ENCODE peak calls at places on chromosomes 16 and 17, in eight cellular contexts. K is epithelial cell of esophagus, E is fibroblast of lung, G is Panc1, I is WTC11, D is choroid plexus epithelial cell, L is lung, P is IMR-90. B is an unnamed sample.

GRCh38 chr16:86911311-86911999 is 333.1 kb downstream of the FOXL1 start:
- DNase-seq in L (no peak), D (no peak), K (no peak), G (no peak), E (peak), I (no peak), P (no peak), B (no peak)

GRCh38 chr16:55663225-55663624 is 7.4 kb downstream of the SLC6A2 start:
- DNase-seq in L (no peak), I (no peak), K (no peak), G (no peak), D (no peak), E (no peak), P (no peak), B (no peak)

GRCh38 chr17:80426671-80427326 is 11.8 kb downstream of the ENDOV start:
- DNase-seq in K (peak), D (peak), I (peak), L (peak), P (peak), G (peak), E (peak), B (peak)

GRCh38 chr17:55710410-55710809 is 12.3 kb downstream of the TMEM100 start:
- DNase-seq in G (no peak), I (no peak), D (peak), K (peak), E (no peak), L (no peak), P (no peak), B (no peak)

GRCh38 chr17:69669441-69670178 is 255.1 kb downstream of the MAP2K6 start:
- DNase-seq in I (no peak), E (peak), L (no peak), G (no peak), P (peak), D (no peak), K (no peak), B (no peak)

GRCh38 chr17:81035389-81036127 is 607 bp downstream of the BAIAP2 start:
- DNase-seq in E (peak), K (no peak), P (no peak), L (no peak), D (peak), G (no peak), I (no peak), B (no peak)

GRCh38 chr16:61654962-61655361 is 381.3 kb downstream of the CDH8 start:
- DNase-seq in E (no peak), D (no peak), K (no peak), P (no peak), L (no peak), G (no peak), I (no peak), B (no peak)

GRCh38 chr17:75181608-75182318 is 996 bp downstream of the SUMO2 start:
- DNase-seq in E (no peak), G (no peak), L (no peak), I (no peak), D (peak), P (no peak), K (no peak), B (no peak)

GRCh38 chr17:83118071-83118841 is 38.8 kb downstream of the METRNL start:
- DNase-seq in K (no peak), L (no peak), G (no peak), I (no peak), P (no peak), E (no peak), D (no peak), B (no peak)

GRCh38 chr16:28977703-28978641 is 3.4 kb downstream of the SPNS1 start:
- DNase-seq in D (no peak), E (no peak), P (no peak), L (no peak), K (peak), I (peak), G (peak), B (no peak)

GRCh38 chr16:47054306-47054705 is 80.8 kb upstream of the DNAJA2 start:
- DNase-seq in D (no peak), E (no peak), I (no peak), L (no peak), K (no peak), P (no peak), G (no peak), B (no peak)

GRCh38 chr16:86261379-86261778 is 248.9 kb upstream of the FOXF1 start:
- DNase-seq in L (no peak), G (no peak), I (no peak), P (peak), E (peak), D (peak), K (no peak), B (no peak)

GRCh38 chr17:42804918-42805367 is 6.3 kb downstream of the CNTD1 start:
- DNase-seq in E (no peak), G (no peak), L (no peak), I (no peak), D (no peak), K (no peak), P (peak), B (no peak)

GRCh38 chr17:6591599-6592158 is 35.3 kb upstream of the PITPNM3 start:
- DNase-seq in I (no peak), P (peak), L (no peak), G (no peak), D (peak), E (peak), K (peak), B (no peak)

GRCh38 chr17:10668771-10669170 is 11.7 kb upstream of the MYH3 start:
- DNase-seq in P (peak), G (no peak), D (peak), L (no peak), I (no peak), E (peak), K (peak), B (no peak)

GRCh38 chr17:917391-917811 is 62.2 kb downstream of the NXN start:
- DNase-seq in P (no peak), G (no peak), L (no peak), K (no peak), E (no peak), I (no peak), D (no peak), B (no peak)

GRCh38 chr17:49832840-49833599 is 14.8 kb downstream of the TAC4 start:
- DNase-seq in L (no peak), K (no peak), G (no peak), D (no peak), P (no peak), I (no peak), E (no peak), B (no peak)

DNA sequence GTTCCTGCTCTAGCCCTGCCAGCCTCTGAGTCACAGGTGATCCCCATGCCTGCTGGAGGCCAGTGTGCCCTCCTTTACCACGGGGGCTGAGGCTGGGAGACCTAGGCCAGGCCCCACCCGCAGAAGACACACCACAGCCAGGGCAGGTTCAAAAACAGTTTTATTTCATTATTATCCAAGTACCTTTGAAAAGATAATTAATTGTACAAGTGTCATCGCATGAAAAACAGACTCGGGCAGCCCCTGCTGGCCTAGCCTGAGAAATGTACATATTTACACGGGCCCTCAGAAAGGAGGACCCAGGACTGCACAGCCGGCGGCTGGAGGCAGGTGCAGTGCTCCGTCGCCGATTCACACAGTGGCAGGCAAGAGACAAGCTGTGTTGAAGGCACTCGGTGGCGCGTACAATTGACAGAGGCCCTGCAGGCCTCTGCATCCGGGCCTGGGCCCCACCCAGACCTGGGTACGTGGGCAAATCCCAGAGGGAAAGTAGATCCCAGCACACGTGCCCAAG is 4.4 kb downstream of the PDIA2 start:
- DNase-seq in E (no peak), D (no peak), I (no peak), K (no peak), L (no peak), P (no peak), G (no peak), B (no peak)
- TF ChIP-seq CTCF in E (no peak), D (peak), I (no peak), K (no peak), L (no peak), P (no peak), G (no peak), B (no peak)

DNA sequence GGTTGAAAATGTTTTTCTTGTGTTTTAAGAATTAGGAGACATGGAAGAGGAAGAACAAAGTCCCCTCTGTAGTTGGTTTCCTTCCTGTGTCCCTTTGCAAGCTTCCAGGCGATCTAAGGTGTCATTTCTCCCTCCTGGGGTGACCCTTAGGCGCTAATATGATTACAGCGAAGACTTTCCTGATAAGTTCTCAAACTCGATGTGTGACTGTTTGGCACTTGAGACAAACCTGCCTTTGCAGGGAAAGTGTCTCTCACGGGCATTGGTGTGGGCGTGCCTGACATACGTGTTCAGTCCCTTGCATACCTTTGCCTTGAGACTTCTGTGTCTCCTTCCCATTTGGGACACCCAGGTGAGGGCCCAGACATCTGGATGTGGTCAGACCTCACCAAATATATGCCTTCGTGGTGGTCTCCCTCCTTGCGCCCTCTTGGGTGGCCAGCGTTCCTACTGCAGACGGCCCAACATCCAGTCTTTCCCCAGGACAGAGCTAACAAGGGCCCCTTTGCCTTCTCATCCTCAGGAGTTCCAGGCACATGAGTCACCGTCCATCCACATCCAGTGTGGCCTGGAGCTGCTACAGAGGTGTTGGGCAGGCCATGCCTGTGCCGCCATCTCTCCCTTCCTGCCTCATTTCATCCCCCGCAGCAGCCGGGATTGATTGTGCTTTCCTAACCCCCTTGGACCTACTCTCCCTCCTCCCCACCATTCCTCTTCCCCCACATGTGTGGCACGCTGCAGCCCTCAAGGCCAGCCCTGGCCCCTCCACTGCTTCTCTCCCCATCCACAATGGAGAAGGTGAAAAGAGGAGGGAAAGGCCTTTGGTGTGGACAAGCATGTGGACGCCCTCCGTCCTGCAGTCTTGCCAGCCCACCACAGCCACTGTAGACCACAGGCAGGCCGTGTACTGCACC is 3.1 kb upstream of the JPT2 start:
- DNase-seq in L (no peak), D (peak), I (no peak), P (peak), E (peak), G (no peak), K (peak), B (no peak)
- TF ChIP-seq CTCF in L (no peak), D (no peak), I (no peak), P (no peak), E (no peak), G (no peak), K (no peak), B (no peak)

GRCh38 chr17:67160791-67161190 is 84.2 kb downstream of the HELZ start:
- DNase-seq in G (no peak), I (no peak), D (no peak), P (no peak), L (no peak), K (no peak), E (no peak), B (no peak)

GRCh38 chr17:67156269-67157199 is 88.5 kb downstream of the HELZ start:
- DNase-seq in G (no peak), E (peak), D (peak), I (no peak), K (peak), P (peak), L (no peak), B (no peak)

GRCh38 chr17:67162771-67163170 is 82.2 kb downstream of the HELZ start:
- DNase-seq in I (no peak), G (no peak), L (no peak), P (no peak), D (no peak), K (no peak), E (no peak), B (no peak)

GRCh38 chr17:67161573-67161972 is 83.4 kb downstream of the HELZ start:
- DNase-seq in E (no peak), L (no peak), K (no peak), P (no peak), D (no peak), I (no peak), G (no peak), B (no peak)

DNA sequence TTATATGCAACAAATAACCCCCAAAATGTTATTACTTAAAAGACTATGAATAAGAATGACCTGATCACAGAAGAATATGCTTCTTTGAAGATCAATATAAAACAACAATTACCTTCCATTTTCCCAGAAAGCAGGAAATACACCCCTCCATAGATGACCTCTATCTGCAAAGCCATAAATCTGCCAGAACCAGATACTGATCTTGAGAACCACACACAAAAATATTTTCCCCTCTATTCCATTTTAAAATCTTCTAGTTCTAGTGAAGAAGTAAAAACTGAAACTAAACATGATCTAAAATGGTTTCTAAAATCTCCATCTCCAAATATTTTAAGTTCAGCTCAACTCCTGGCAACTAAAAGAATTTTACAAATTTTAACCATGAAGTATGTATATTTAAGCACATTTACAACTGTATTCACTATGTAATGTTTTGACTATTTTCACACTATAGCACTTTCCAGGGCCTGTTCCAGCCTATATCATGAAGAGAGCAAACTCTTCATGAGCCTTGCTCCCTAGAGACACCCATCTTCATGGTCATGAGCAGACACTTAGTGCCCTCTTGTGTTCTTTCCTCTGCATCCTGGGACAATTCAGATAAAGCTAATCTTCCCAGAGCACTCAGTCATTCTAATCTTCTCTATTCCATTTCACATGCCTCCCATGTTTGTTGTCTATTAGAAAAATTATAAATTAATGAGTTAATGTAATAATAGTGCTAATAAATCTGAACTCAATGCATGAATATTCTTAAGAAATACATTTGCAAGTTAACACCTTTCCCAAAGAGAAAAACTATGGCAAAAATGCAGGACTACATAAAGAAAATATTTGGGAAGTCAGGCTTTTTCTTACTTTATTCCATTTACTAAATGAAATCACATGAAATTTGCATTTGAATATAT is 87.0 kb downstream of the HELZ start:
- DNase-seq in E (peak), L (no peak), P (peak), I (no peak), G (no peak), D (peak), K (peak), B (no peak)
- TF ChIP-seq CTCF in E (peak), L (no peak), P (peak), I (no peak), G (peak), D (peak), K (peak), B (no peak)

GRCh38 chr17:21231533-21231932 is 17.6 kb upstream of the TMEM11 start:
- DNase-seq in E (no peak), D (no peak), K (no peak), G (no peak), I (no peak), P (no peak), L (no peak), B (no peak)

GRCh38 chr17:21235921-21236320 is 17.3 kb downstream of the NATD1 start:
- DNase-seq in K (no peak), D (no peak), G (no peak), E (no peak), I (no peak), P (no peak), L (no peak), B (no peak)

GRCh38 chr17:21228845-21229244 is 14.9 kb upstream of the TMEM11 start:
- DNase-seq in K (no peak), L (no peak), G (no peak), I (no peak), E (no peak), D (no peak), P (no peak), B (no peak)

GRCh38 chr17:21232033-21232749 is 18.2 kb upstream of the TMEM11 start:
- DNase-seq in D (no peak), K (no peak), E (no peak), P (no peak), G (no peak), L (no peak), I (no peak), B (no peak)

DNA sequence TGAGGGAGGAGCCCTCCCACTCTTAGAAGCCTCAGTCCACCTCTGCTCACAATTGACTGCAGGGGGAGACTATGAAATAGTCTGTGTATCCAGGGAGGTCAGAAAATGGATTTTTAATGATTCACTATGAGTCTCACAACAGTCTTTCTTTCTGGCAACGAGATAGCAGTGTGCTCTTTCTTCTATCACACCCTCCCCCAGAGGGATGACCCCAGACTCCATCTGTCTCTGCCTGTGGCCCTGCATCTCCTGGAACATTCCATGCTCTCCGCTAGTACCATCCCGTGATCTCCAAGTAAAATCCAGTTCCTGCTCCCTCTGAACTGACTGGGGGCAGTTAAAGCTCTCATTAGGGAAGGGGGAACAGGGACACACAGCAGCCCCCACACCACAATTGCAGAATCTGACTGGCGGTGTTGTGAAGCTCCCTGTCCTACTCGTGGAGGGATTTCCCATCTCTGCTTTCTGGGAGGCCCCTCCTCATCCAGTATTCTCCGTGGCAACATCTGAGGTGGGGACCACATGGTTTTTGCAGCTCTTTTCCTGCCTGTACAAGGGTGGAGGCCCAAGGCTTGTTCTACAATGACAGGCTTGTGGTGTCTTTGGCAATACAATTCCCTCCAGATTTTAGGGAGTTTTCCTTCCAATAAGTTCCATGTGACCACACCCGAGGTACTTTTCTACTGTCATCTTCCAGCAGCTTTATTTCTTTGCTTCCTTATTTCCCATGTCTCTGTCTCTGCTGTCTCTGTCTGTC is 19.5 kb downstream of the NATD1 start:
- DNase-seq in E (no peak), P (no peak), I (no peak), D (no peak), L (no peak), K (no peak), G (no peak), B (no peak)
- TF ChIP-seq CTCF in E (no peak), P (no peak), I (no peak), D (no peak), L (no peak), K (no peak), G (no peak), B (no peak)

GRCh38 chr16:89705006-89705405 is 3.5 kb upstream of the SPATA2L start:
- DNase-seq in G (no peak), D (no peak), P (no peak), I (no peak), E (no peak), K (no peak), L (no peak), B (no peak)

GRCh38 chr16:89704281-89704680 is 2.8 kb upstream of the SPATA2L start:
- DNase-seq in G (no peak), I (no peak), L (no peak), P (no peak), E (no peak), D (no peak), K (no peak), B (no peak)

GRCh38 chr16:89700649-89701424 is 668 bp downstream of the SPATA2L start:
- DNase-seq in K (peak), P (peak), G (no peak), E (peak), I (peak), D (peak), L (no peak), B (peak)

GRCh38 chr16:89700100-89700648 is 1.3 kb downstream of the SPATA2L start:
- DNase-seq in I (peak), K (peak), P (peak), G (peak), E (peak), L (peak), D (peak), B (peak)

GRCh38 chr16:89701425-89702406 is at the start of gene SPATA2L:
- DNase-seq in L (peak), G (peak), E (peak), I (peak), K (peak), P (peak), D (peak), B (peak)
- TF ChIP-seq CTCF in L (no peak), G (no peak), E (no peak), I (no peak), K (no peak), P (peak), D (peak), B (no peak)

GRCh38 chr16:14284930-14285541 is 213.9 kb downstream of the MRTFB start:
- DNase-seq in L (no peak), D (peak), P (no peak), G (peak), K (peak), I (peak), E (no peak), B (no peak)
- TF ChIP-seq CTCF in L (no peak), D (peak), P (peak), G (peak), K (peak), I (no peak), E (peak), B (no peak)

GRCh38 chr16:27973678-27974077 is 89.8 kb downstream of the GSG1L start:
- DNase-seq in G (no peak), P (no peak), D (no peak), L (no peak), K (no peak), I (no peak), E (no peak), B (no peak)
- TF ChIP-seq CTCF in G (no peak), P (no peak), D (no peak), L (no peak), K (no peak), I (no peak), E (no peak), B (no peak)

GRCh38 chr17:30952645-30953393 is 18.0 kb upstream of the RNF135 start:
- DNase-seq in L (no peak), E (no peak), P (no peak), D (no peak), I (no peak), G (no peak), K (no peak), B (no peak)

GRCh38 chr17:30957741-30958140 is 13.1 kb upstream of the RNF135 start:
- DNase-seq in L (no peak), P (no peak), K (no peak), G (no peak), I (no peak), D (no peak), E (no peak), B (no peak)

GRCh38 chr17:30958187-30958586 is 12.7 kb upstream of the RNF135 start:
- DNase-seq in I (no peak), L (no peak), D (no peak), K (no peak), G (no peak), E (no peak), P (no peak), B (no peak)

GRCh38 chr17:30954046-30954805 is 16.6 kb upstream of the RNF135 start:
- DNase-seq in L (no peak), P (peak), K (no peak), G (no peak), D (peak), I (no peak), E (no peak), B (no peak)

GRCh38 chr17:30956764-30957374 is 14.0 kb upstream of the RNF135 start:
- DNase-seq in L (no peak), P (no peak), K (no peak), G (no peak), I (no peak), E (no peak), D (peak), B (no peak)
- TF ChIP-seq CTCF in L (no peak), P (no peak), K (no peak), G (no peak), I (no peak), E (peak), D (peak), B (no peak)